ENCODE peak calls at places on chromosomes 2 and 18, in four cellular contexts. D, L, E and N are unnamed samples.
A peak's percentile ranks its signal among the peaks of the same experiment; 100 is the strongest.

GRCh38 chr2:15890936-15891905 is 49.1 kb upstream of the MYCN start:
- DNase-seq in D (no peak), L (no peak), E (peak; percentile 38), N (no peak)

GRCh38 chr2:235170536-235171510 is 219.0 kb downstream of the SH3BP4 start:
- DNase-seq in D (no peak), L (no peak), E (no peak), N (peak; percentile 56)

GRCh38 chr2:119586085-119586484 is 41.8 kb downstream of the CFAP221 start:
- DNase-seq in D (no peak), L (no peak), E (no peak), N (no peak)

GRCh38 chr2:241490825-241491505 is 17.4 kb downstream of the STK25 start:
- DNase-seq in D (no peak), L (no peak), E (no peak), N (no peak)

GRCh38 chr2:127453392-127454171 is 35.4 kb downstream of the PROC start:
- DNase-seq in D (peak; percentile 74), L (no peak), E (peak; percentile 85), N (no peak)

GRCh38 chr2:72271766-72272615 is 124.3 kb upstream of the CYP26B1 start:
- DNase-seq in D (no peak), L (no peak), E (no peak), N (no peak)

GRCh38 chr2:193894090-193894489 is 1699.4 kb upstream of the TMEFF2 start:
- DNase-seq in D (no peak), L (no peak), E (no peak), N (no peak)

GRCh38 chr2:28352726-28353125 is 39.9 kb upstream of the FOSL2 start:
- DNase-seq in D (no peak), L (no peak), E (no peak), N (no peak)

GRCh38 chr2:182606728-182607681 is 109.1 kb upstream of the DNAJC10 start:
- DNase-seq in D (no peak), L (no peak), E (no peak), N (no peak)

GRCh38 chr2:235300368-235301201 is 193.3 kb upstream of the AGAP1 start:
- DNase-seq in D (no peak), L (no peak), E (no peak), N (no peak)

GRCh38 chr2:38716185-38716584 is 35.0 kb downstream of the SRSF7 start:
- DNase-seq in D (no peak), L (no peak), E (peak; percentile 83), N (no peak)

GRCh38 chr2:112033600-112033999 is 21.5 kb upstream of the TMEM87B start:
- DNase-seq in D (no peak), L (no peak), E (no peak), N (peak; percentile 52)

GRCh38 chr2:168687314-168687713 is 115.1 kb upstream of the NOSTRIN start:
- DNase-seq in D (no peak), L (no peak), E (no peak), N (no peak)

GRCh38 chr2:97645112-97645699 is 656 bp upstream of the COX5B start:
- DNase-seq in D (peak; percentile 40), L (no peak), E (no peak), N (no peak)

GRCh38 chr18:23982154-23983071 is 32.1 kb upstream of the TTC39C start:
- DNase-seq in D (no peak), L (no peak), E (no peak), N (no peak)

GRCh38 chr18:50696929-50697328 is 122.9 kb downstream of the MRO start:
- DNase-seq in D (no peak), L (no peak), E (no peak), N (no peak)

GRCh38 chr18:28045176-28045810 is 131.6 kb downstream of the CDH2 start:
- DNase-seq in D (no peak), L (no peak), E (no peak), N (no peak)

GRCh38 chr18:11246466-11246865 is 97.1 kb upstream of the PIEZO2 start:
- DNase-seq in D (no peak), L (no peak), E (no peak), N (no peak)

GRCh38 chr2:54559593-54560145 is 103.5 kb downstream of the SPTBN1 start:
- DNase-seq in D (peak; percentile 50), L (no peak), E (peak; percentile 83), N (no peak)

GRCh38 chr2:89833116-89833779 is 1141.8 kb downstream of the RPIA start:
- DNase-seq in D (no peak), L (no peak), E (no peak), N (no peak)

GRCh38 chr18:42559292-42559691 is 556.2 kb downstream of the RIT2 start:
- DNase-seq in D (no peak), L (no peak), E (no peak), N (no peak)

GRCh38 chr2:39693275-39693674 is 27.6 kb downstream of the TMEM178A start:
- DNase-seq in D (no peak), L (no peak), E (no peak), N (no peak)

GRCh38 chr2:188292446-188293239 is 969 bp downstream of the GULP1 start:
- DNase-seq in D (peak; percentile 41), L (peak; percentile 78), E (no peak), N (peak; percentile 81)

GRCh38 chr2:219469186-219469724 is 29.4 kb upstream of the GMPPA start:
- DNase-seq in D (peak; percentile 56), L (no peak), E (peak; percentile 21), N (no peak)

GRCh38 chr18:23847321-23847986 is 158.2 kb downstream of the LAMA3 start:
- DNase-seq in D (no peak), L (no peak), E (peak; percentile 26), N (no peak)

GRCh38 chr2:70887550-70888229 is 48.0 kb upstream of the ATP6V1B1 start:
- DNase-seq in D (no peak), L (no peak), E (no peak), N (no peak)

GRCh38 chr18:10365021-10365420 is 89.4 kb upstream of the APCDD1 start:
- DNase-seq in D (no peak), L (no peak), E (no peak), N (no peak)

GRCh38 chr2:221405521-221405920 is 166.6 kb downstream of the EPHA4 start:
- DNase-seq in D (no peak), L (no peak), E (no peak), N (no peak)

GRCh38 chr2:128377071-128377910 is 58.6 kb upstream of the HS6ST1 start:
- DNase-seq in D (no peak), L (no peak), E (no peak), N (no peak)

GRCh38 chr2:107621186-107621835 is 205.4 kb upstream of the RGPD4 start:
- DNase-seq in D (no peak), L (no peak), E (no peak), N (no peak)

GRCh38 chr2:1767939-1768691 is 23.8 kb upstream of the PXDN start:
- DNase-seq in D (no peak), L (no peak), E (no peak), N (no peak)

GRCh38 chr2:46460991-46461715 is 18.2 kb upstream of the TMEM247 start:
- DNase-seq in D (peak; percentile 76), L (peak; percentile 72), E (peak; percentile 70), N (peak; percentile 36)

GRCh38 chr18:51211552-51211951 is 14.1 kb upstream of the MEX3C start:
- DNase-seq in D (peak; percentile 21), L (no peak), E (peak; percentile 85), N (no peak)

GRCh38 chr18:32930695-32931301 is 158.0 kb upstream of the KLHL14 start:
- DNase-seq in D (peak; percentile 10), L (no peak), E (peak; percentile 55), N (peak; percentile 2)

GRCh38 chr2:74813201-74813600 is 20.7 kb upstream of the HK2 start:
- DNase-seq in D (no peak), L (no peak), E (no peak), N (no peak)

GRCh38 chr2:71548589-71549485 is 95.5 kb downstream of the DYSF start:
- DNase-seq in D (peak; percentile 81), L (peak; percentile 39), E (peak; percentile 62), N (peak; percentile 56)

GRCh38 chr18:75223687-75224347 is 13.2 kb downstream of the TSHZ1 start:
- DNase-seq in D (no peak), L (no peak), E (peak; percentile 10), N (no peak)
- TF ChIP-seq TCF7L2 in D (no peak), L (no peak), E (no peak), N (no peak)

GRCh38 chr2:213609570-213610170 is 325.4 kb downstream of the SPAG16 start:
- DNase-seq in D (no peak), L (no peak), E (no peak), N (no peak)
- TF ChIP-seq TCF7L2 in D (no peak), L (no peak), E (no peak), N (no peak)

DNA sequence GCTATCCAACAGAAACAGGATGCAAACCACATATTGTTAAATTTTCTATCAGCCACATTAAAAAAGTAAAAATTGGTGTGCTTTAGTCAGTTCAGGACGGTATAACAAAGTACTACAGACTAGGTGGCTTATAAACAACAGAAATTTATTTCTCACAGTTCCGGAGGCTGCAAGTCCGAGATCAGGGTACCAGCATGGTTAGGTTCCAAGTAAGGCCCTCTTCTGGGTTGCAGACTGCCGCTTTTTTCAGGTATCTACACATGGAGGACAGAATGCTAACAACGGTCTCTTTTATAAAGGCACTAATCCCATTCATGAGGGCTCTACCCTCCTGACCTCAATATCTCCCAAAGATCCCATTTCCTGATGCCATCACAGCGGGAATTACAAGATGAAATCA is 10.5 kb downstream of the SMAD2 start:
- DNase-seq in D (no peak), L (no peak), E (no peak), N (no peak)
- TF ChIP-seq TCF7L2 in D (no peak), L (no peak), E (no peak), N (no peak)

DNA sequence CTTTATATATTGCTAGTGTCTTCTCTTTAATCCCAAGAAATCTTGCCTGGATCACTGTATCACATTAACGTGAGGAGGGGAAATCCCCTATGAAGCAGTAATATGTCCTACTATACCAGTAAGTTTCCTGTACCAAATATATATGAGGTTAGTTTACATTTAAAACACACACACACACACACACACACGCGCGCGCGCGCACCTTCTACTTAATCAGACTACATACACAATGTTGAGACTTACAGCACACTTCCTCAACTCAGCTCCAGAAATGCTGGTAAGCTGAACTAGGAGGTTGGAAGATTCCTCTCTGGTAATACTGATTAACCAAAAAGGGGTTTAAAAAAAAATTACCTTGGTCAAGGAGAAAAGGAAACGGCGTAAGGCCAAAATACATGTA is 49.3 kb downstream of the USP34 start:
- DNase-seq in D (no peak), L (no peak), E (no peak), N (no peak)
- TF ChIP-seq TCF7L2 in D (no peak), L (no peak), E (no peak), N (no peak)

DNA sequence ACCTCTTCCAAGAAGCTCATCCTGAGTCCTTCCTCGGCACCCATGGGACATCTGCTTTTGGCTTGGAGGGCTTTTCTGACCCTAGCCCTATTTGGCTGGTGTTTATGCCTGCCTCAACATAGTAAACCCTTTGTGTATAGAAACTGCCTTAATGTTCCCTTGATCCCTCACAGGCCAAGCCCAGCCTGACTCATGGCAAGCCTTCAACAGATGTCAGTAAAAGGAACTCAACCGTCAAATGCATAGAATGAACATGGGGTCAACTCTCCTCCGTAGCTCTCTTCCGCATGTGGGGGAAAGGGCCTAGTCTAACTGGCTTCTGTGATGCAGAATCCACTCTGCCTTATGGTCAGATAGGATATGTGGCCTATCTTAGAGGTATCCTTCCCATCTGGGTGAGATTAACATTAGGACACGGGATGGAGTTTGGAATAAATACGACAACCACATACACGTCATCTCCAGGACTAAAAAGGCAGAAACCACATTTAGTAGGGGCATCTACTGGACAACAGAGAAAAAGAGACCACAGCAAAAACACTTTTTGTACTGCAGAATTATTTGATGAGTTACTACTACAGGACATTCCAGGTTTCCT is 2.5 kb upstream of the NPAS2 start:
- DNase-seq in D (no peak), L (no peak), E (no peak), N (no peak)
- TF ChIP-seq TCF7L2 in D (no peak), L (no peak), E (no peak), N (no peak)